ENCODE peak calls at places on chromosome 16, in four cellular contexts. H is SK-N-SH, I is GM12878, P is K562. C is an unnamed sample.
A peak's percentile ranks its signal among the peaks of the same experiment; 100 is the strongest.

GRCh38 chr16:85390511-85391174 is 222.5 kb upstream of the GSE1 start:
- DNase-seq in I (no peak), H (peak; percentile 90), P (peak; percentile 94), C (peak; percentile 7)

GRCh38 chr16:35410438-35410837 is 1951.0 kb downstream of the TP53TG3F start:
- DNase-seq in H (no peak), P (no peak), I (no peak), C (no peak)

GRCh38 chr16:68287276-68288251 is 23.2 kb downstream of the SLC7A6OS start:
- DNase-seq in H (no peak), P (peak; percentile 36), I (no peak), C (no peak)

GRCh38 chr16:57314161-57314785 is 29.8 kb upstream of the PLLP start:
- DNase-seq in I (no peak), P (no peak), H (no peak), C (no peak)

GRCh38 chr16:23498863-23499262 is 11.4 kb downstream of the GGA2 start:
- DNase-seq in H (no peak), I (no peak), P (no peak), C (no peak)

GRCh38 chr16:22206847-22207714 is 1.0 kb downstream of the EEF2K start:
- DNase-seq in H (peak; percentile 75), I (peak; percentile 31), P (peak; percentile 70), C (peak; percentile 33)

GRCh38 chr16:65069766-65070165 is 52.1 kb downstream of the CDH11 start:
- DNase-seq in H (no peak), P (no peak), I (no peak), C (no peak)

GRCh38 chr16:66604376-66605176 is at the start of gene CMTM3:
- DNase-seq in I (no peak), P (peak; percentile 79), H (peak; percentile 98), C (peak; percentile 83)

GRCh38 chr16:6602401-6602800 is 730.2 kb upstream of the RBFOX1 start:
- DNase-seq in H (no peak), I (no peak), P (no peak), C (no peak)
- TF ChIP-seq USF1 in H (no peak), I (no peak), P (no peak), C (no peak)

GRCh38 chr16:75647138-75647491 is 350 bp downstream of the KARS1 start:
- DNase-seq in I (no peak), H (no peak), P (no peak), C (no peak)

GRCh38 chr16:75653926-75654325 is 6.4 kb downstream of the TERF2IP start:
- DNase-seq in H (peak; percentile 30), P (no peak), I (no peak), C (no peak)

GRCh38 chr16:75644240-75645012 is 3.0 kb downstream of the KARS1 start:
- DNase-seq in H (no peak), P (no peak), I (no peak), C (no peak)

GRCh38 chr16:75647492-75648264 is at the start of the genes KARS1 and TERF2IP:
- DNase-seq in I (peak; percentile 85), P (peak; percentile 95), H (peak; percentile 98), C (peak; percentile 92)

DNA sequence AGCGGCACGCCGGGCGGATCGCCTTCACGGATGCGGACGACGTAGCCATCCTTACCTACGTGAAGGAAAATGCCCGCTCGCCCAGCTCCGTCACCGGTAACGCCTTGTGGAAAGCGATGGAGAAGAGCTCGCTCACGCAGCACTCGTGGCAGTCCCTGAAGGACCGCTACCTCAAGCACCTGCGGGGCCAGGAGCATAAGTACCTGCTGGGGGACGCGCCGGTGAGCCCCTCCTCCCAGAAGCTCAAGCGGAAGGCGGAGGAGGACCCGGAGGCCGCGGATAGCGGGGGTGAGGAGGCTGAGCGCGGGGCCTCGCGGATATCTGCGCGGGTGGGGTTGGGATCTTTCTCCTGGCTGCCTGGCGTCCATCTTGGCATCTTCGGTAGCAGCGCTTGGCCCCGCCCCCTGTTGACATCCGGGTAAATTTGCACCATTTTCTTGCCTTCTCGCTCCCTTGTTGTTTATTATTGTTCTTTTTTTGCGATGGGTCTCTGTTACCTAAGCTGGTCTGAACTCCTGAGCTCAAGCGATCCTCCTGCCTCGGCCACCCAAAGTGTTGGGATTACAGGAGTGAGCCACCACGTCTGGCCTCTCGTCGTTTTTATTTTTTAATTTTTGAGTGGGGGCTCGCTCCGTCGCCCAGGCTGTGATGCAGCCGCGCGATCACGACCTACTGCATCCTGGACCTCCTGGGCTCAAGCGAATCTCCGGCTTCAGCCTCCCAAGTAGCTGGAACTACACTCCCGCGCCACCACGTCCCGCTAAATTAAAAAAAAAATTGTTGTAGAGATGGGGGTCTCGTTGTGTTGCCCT is 898 bp downstream of the TERF2IP start:
- DNase-seq in H (peak; percentile 85), P (peak; percentile 87), I (no peak), C (peak; percentile 80)
- TF ChIP-seq USF1 in H (no peak), P (no peak), I (no peak), C (no peak)

GRCh38 chr16:31696968-31697743 is 169.5 kb downstream of the AHSP start:
- DNase-seq in I (no peak), P (peak; percentile 70), H (peak; percentile 76), C (no peak)
- TF ChIP-seq USF1 in I (no peak), P (no peak), H (no peak), C (no peak)

DNA sequence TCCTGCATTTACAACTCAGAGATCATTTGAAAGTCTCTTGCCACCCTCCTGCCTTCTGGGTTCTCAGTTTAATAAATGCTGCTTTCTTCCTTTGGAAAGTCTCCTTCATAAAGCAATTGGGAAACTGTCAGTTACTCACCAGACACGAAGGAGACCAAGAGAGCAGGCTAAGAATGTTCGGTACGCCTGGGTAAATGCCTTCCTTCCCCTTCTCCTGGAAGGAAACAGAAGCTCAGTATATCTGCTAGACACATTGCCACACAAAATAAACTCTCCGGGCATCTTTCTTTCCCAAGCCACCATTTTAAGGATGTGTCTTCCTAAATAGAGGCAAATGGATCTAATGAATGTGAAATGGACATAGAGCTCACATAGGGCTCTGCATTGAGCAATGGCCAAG is 473.0 kb downstream of the GRIN2A start:
- DNase-seq in I (no peak), P (no peak), H (no peak), C (no peak)
- TF ChIP-seq USF1 in I (no peak), P (no peak), H (no peak), C (no peak)

DNA sequence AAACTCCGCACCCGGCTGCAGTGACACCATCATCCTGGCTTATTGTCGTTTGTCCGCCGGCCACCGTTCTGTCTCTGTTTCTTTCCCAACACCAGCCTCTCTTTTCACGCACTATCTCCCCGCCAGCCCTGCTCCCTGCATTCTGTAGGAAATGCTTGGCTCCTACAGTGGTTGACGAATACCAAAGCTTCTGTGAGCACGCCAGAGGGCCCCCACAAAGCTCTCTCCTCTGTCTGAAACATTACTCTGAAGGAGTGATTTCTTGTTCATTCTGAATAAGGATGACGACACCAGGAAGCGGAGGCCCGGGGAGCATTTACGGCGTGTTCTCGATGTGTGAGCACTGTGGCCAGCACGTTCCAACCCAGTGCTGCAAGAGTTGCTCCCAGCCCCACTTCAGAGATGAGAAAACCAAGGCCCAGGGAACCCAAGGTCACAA is 58.8 kb downstream of the ADCY9 start:
- DNase-seq in P (no peak), H (no peak), I (no peak), C (no peak)
- TF ChIP-seq USF1 in P (no peak), H (no peak), I (no peak), C (no peak)

C was measured in WTC11.